ENCODE peak calls at places on chromosome 7, in four cellular contexts. One of them, this sample, is unnamed.

GRCh38 chr7:44912775-44913347 is 27.5 kb upstream of the PURB start:
- DNase-seq in GM23338: no peak
- DNase-seq in MV-4-11: no peak
- DNase-seq in AG04450: no peak
- DNase-seq in this sample: peak; percentile 58

GRCh38 chr7:135407884-135408283 is 102.0 kb downstream of the CNOT4 start:
- DNase-seq in GM23338: no peak
- DNase-seq in MV-4-11: no peak
- DNase-seq in AG04450: no peak
- DNase-seq in this sample: no peak

GRCh38 chr7:89104748-89105685 is 309.5 kb upstream of the TEX47 start:
- DNase-seq in GM23338: no peak
- DNase-seq in MV-4-11: no peak
- DNase-seq in AG04450: no peak
- DNase-seq in this sample: no peak

GRCh38 chr7:149765399-149766121 is 7.8 kb downstream of the ZNF467 start:
- DNase-seq in GM23338: peak; percentile 63
- DNase-seq in MV-4-11: no peak
- DNase-seq in AG04450: no peak
- DNase-seq in this sample: peak; percentile 88

GRCh38 chr7:48708635-48709034 is 215.7 kb upstream of the CDC14C start:
- DNase-seq in GM23338: peak; percentile 27
- DNase-seq in MV-4-11: peak; percentile 7
- DNase-seq in AG04450: no peak
- DNase-seq in this sample: peak; percentile 3

GRCh38 chr7:91383186-91383585 is 119.0 kb downstream of the FZD1 start:
- DNase-seq in GM23338: no peak
- DNase-seq in MV-4-11: no peak
- DNase-seq in AG04450: peak; percentile 63
- DNase-seq in this sample: no peak

GRCh38 chr7:157522954-157523353 is 186.2 kb downstream of the DNAJB6 start:
- DNase-seq in GM23338: no peak
- DNase-seq in MV-4-11: no peak
- DNase-seq in AG04450: no peak
- DNase-seq in this sample: peak; percentile 56

GRCh38 chr7:100048680-100049079 is 894 bp upstream of the ZSCAN21 start:
- DNase-seq in GM23338: no peak
- DNase-seq in MV-4-11: no peak
- DNase-seq in AG04450: no peak
- DNase-seq in this sample: no peak

GRCh38 chr7:5143106-5143505 is 46.9 kb upstream of the WIPI2 start:
- DNase-seq in GM23338: no peak
- DNase-seq in MV-4-11: no peak
- DNase-seq in AG04450: no peak
- DNase-seq in this sample: no peak

GRCh38 chr7:12485845-12486244 is 82.2 kb upstream of the VWDE start:
- DNase-seq in GM23338: no peak
- DNase-seq in MV-4-11: no peak
- DNase-seq in AG04450: no peak
- DNase-seq in this sample: no peak

GRCh38 chr7:47232751-47233412 is 349.0 kb downstream of the TNS3 start:
- DNase-seq in GM23338: no peak
- DNase-seq in MV-4-11: no peak
- DNase-seq in AG04450: no peak
- DNase-seq in this sample: no peak

GRCh38 chr7:64630496-64630895 is 35.4 kb upstream of the ZNF107 start:
- DNase-seq in GM23338: peak; percentile 51
- DNase-seq in MV-4-11: peak; percentile 26
- DNase-seq in AG04450: no peak
- DNase-seq in this sample: no peak

GRCh38 chr7:28942158-28942557 is 16.0 kb downstream of the TRIL start:
- DNase-seq in GM23338: no peak
- DNase-seq in MV-4-11: no peak
- DNase-seq in AG04450: no peak
- DNase-seq in this sample: no peak

GRCh38 chr7:87218941-87219544 is 489 bp downstream of the TMEM243 start:
- DNase-seq in GM23338: peak; percentile 77
- DNase-seq in MV-4-11: peak; percentile 88
- DNase-seq in AG04450: no peak
- DNase-seq in this sample: peak; percentile 78

GRCh38 chr7:86592185-86592584 is 51.5 kb upstream of the GRM3 start:
- DNase-seq in GM23338: no peak
- DNase-seq in MV-4-11: no peak
- DNase-seq in AG04450: no peak
- DNase-seq in this sample: no peak

GRCh38 chr7:77217474-77218185 is 18.0 kb upstream of the FGL2 start:
- DNase-seq in GM23338: no peak
- DNase-seq in MV-4-11: no peak
- DNase-seq in AG04450: no peak
- DNase-seq in this sample: no peak

GRCh38 chr7:133367561-133367960 is 114.7 kb downstream of the EXOC4 start:
- DNase-seq in GM23338: no peak
- DNase-seq in MV-4-11: peak; percentile 42
- DNase-seq in AG04450: no peak
- DNase-seq in this sample: no peak

GRCh38 chr7:76333388-76334101 is 25.2 kb downstream of the YWHAG start:
- DNase-seq in GM23338: no peak
- DNase-seq in MV-4-11: no peak
- DNase-seq in AG04450: no peak
- DNase-seq in this sample: peak; percentile 13

This sample was measured in H7.